ENCODE peak calls at places on chromosomes 12 and 14, in four cellular contexts. N is thyroid gland, J is GM23248, I is tibial artery. T is an unnamed sample.

GRCh38 chr12:80655751-80656150 is 51.7 kb upstream of the MYF6 start:
- DNase-seq in N (no peak), J (peak; percentile 7), I (no peak), T (no peak)

GRCh38 chr12:2877047-2877958 is at the start of the genes FOXM1 and RHNO1:
- DNase-seq in N (peak; percentile 88), J (peak; percentile 98), I (peak; percentile 87), T (peak; percentile 79)

GRCh38 chr12:2374092-2374740 is 321.4 kb downstream of the CACNA1C start:
- DNase-seq in N (no peak), J (peak; percentile 47), I (no peak), T (no peak)

GRCh38 chr14:90276627-90277367 is 20.4 kb downstream of the PSMC1 start:
- DNase-seq in N (no peak), J (peak; percentile 36), I (no peak), T (no peak)

GRCh38 chr14:78196323-78196722 is 26.1 kb downstream of the NRXN3 start:
- DNase-seq in N (no peak), J (no peak), I (no peak), T (no peak)

GRCh38 chr14:104660597-104660996 is 28.8 kb upstream of the INF2 start:
- DNase-seq in N (no peak), J (no peak), I (no peak), T (no peak)

GRCh38 chr14:74756326-74756725 is 6.8 kb upstream of the YLPM1 start:
- DNase-seq in N (no peak), J (no peak), I (no peak), T (no peak)

GRCh38 chr14:59629384-59630158 is 53.0 kb upstream of the CCDC175 start:
- DNase-seq in N (no peak), J (no peak), I (no peak), T (no peak)

GRCh38 chr12:89335452-89336244 is 16.7 kb downstream of the DUSP6 start:
- DNase-seq in N (no peak), J (no peak), I (no peak), T (no peak)

GRCh38 chr14:64725879-64726584 is 21.8 kb downstream of the PLEKHG3 start:
- DNase-seq in N (no peak), J (no peak), I (no peak), T (no peak)

GRCh38 chr12:125989716-125990115 is 924.5 kb downstream of the AACS start:
- DNase-seq in N (no peak), J (no peak), I (no peak), T (no peak)

GRCh38 chr12:110917961-110918360 is 2.4 kb downstream of the MYL2 start:
- DNase-seq in N (no peak), J (no peak), I (no peak), T (no peak)

GRCh38 chr12:107917912-107918800 is 143.7 kb downstream of the ASCL4 start:
- DNase-seq in N (peak; percentile 19), J (peak; percentile 44), I (no peak), T (no peak)

GRCh38 chr12:99611117-99611516 is 36.4 kb upstream of the GARIN6 start:
- DNase-seq in N (no peak), J (peak; percentile 36), I (no peak), T (no peak)

GRCh38 chr12:124398578-124399227 is 103.8 kb downstream of the RFLNA start:
- DNase-seq in N (no peak), J (no peak), I (peak; percentile 95), T (no peak)

GRCh38 chr12:541676-542289 is 82.0 kb downstream of the B4GALNT3 start:
- DNase-seq in N (no peak), J (peak; percentile 35), I (no peak), T (no peak)

DNA sequence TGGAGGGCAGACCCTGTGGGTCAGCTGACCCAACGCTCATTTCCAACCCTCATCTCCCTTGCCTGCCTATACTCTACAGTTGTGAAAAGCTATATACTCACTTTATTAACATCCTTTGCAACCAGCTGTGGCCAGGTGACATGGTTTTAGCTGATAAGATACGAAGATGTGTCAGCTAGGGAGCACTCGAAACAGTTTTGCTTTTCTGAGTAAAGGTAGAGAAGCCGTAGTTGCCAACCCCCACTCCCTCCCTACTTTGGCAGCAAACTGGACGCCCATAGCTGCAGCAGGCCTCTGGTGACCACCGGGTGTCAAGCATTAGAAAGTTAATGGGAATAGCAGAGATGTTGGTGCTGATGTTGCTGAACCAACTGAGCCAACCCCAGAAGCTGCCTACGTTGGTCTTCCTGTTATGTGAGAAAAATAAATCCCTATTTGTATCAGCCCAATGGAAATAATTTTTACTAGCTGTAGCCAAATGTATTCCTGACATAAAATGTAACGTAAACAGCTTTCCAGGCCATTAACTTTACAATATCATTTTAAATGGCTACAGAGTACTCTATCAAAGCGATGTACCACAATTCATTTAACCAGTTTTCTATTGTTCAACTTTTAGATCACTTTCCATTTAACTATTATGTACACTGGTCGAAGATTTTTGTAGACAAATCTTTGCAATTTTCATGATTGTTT is 98.5 kb upstream of the TMCC3 start:
- DNase-seq in N (no peak), J (no peak), I (no peak), T (no peak)
- H3K9me3 ChIP-seq in N (no peaks in the 10 kb centered on the region), J (no peaks in the 10 kb centered on the region), I (no peaks in the 10 kb centered on the region), T (no peaks in the 10 kb centered on the region)

GRCh38 chr12:132328282-132329029 is 933 bp downstream of the GALNT9 start:
- DNase-seq in N (no peak), J (no peak), I (no peak), T (no peak)

GRCh38 chr12:132329739-132330548 is 555 bp upstream of the GALNT9 start:
- DNase-seq in N (no peak), J (no peak), I (no peak), T (no peak)

GRCh38 chr12:132327351-132328171 is 1.8 kb downstream of the GALNT9 start:
- DNase-seq in N (peak; percentile 84), J (peak; percentile 98), I (peak; percentile 41), T (no peak)

GRCh38 chr12:132330549-132330881 is 1.1 kb upstream of the GALNT9 start:
- DNase-seq in N (no peak), J (no peak), I (no peak), T (no peak)

DNA sequence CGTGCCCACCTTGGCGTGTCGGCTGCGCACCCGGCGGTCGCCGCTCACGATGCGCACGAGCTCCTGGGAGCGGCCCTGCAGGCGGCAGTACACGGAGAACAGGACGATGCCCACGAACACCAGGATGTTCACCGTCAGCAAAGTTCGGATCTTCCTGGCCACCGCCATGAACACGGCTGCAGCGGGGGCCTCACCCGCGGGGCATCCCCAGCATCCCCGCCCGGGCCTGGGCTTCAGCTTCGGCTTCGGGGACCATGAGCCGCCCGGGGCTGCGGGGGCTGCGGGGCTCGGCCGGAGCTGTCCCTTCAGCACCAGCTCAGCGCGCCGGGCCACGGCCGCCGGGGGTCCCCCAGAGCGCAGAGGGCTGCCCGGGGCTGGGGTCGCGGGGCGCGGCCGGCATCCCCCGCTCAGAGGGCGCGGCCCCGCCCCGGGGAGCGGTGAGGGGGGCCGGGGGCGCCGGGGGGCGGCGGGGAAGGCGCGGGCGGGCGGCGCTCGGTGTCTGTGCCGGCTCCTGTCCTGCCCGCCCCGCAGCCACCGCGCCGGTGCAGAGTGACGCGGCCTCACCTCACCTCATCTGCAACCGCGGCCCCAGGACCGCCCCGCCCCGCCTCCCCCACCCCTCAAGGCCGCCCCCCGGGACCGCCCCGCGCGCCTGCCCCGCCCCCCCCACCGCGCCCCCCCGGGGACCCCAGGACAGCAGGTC is at the start of gene GALNT9:
- DNase-seq in N (no peak), J (peak; percentile 53), I (no peak), T (no peak)
- H3K9me3 ChIP-seq in N (no peaks in the 10 kb centered on the region), J (no peaks in the 10 kb centered on the region), I (no peaks in the 10 kb centered on the region), T (no peaks in the 10 kb centered on the region)

DNA sequence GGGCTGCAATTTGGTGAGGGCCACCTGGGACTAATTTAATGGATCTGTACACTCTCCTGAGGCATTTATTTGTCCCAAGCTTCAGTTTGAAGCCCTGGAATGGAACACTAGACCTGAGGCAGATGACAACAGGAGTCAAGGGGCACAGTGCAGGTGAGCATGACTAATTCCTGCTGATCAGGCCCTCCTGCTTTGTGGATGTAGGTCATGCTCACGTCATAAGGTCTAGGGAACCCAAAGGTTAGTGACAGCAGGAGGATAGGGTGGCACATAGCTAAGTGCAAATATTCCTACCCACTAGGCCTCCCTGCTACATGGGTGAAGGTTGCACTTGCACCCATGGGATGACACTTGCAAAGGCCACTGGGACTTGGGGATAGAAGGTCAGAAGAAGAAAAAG is 30.8 kb downstream of the SDR9C7 start:
- DNase-seq in N (no peak), J (no peak), I (no peak), T (no peak)
- H3K9me3 ChIP-seq in N (no peaks in the 10 kb centered on the region), J (no peaks in the 10 kb centered on the region), I (no peaks in the 10 kb centered on the region), T (peaks cover 7% of the 10 kb centered on the region)

GRCh38 chr14:105845725-105846309 is 319.4 kb downstream of the TMEM121 start:
- DNase-seq in N (no peak), J (no peak), I (peak; percentile 9), T (peak; percentile 2)

GRCh38 chr14:105846312-105846711 is 319.9 kb downstream of the TMEM121 start:
- DNase-seq in N (no peak), J (no peak), I (peak; percentile 7), T (no peak)

GRCh38 chr14:105844810-105845724 is 318.7 kb downstream of the TMEM121 start:
- DNase-seq in N (no peak), J (no peak), I (peak; percentile 15), T (no peak)

GRCh38 chr14:105848570-105848969 is 322.2 kb downstream of the TMEM121 start:
- DNase-seq in N (no peak), J (no peak), I (no peak), T (no peak)

GRCh38 chr14:105847400-105847799 is 321.0 kb downstream of the TMEM121 start:
- DNase-seq in N (no peak), J (no peak), I (peak; percentile 7), T (peak; percentile 4)
- H3K9me3 ChIP-seq in N (no peaks in the 10 kb centered on the region), J (no peaks in the 10 kb centered on the region), I (no peaks in the 10 kb centered on the region), T (no peaks in the 10 kb centered on the region)

GRCh38 chr12:93847517-93848452 is 170.6 kb downstream of the CRADD start:
- DNase-seq in N (no peak), J (peak; percentile 58), I (no peak), T (no peak)

GRCh38 chr12:93849946-93850345 is 172.8 kb downstream of the CRADD start:
- DNase-seq in N (no peak), J (no peak), I (no peak), T (no peak)

GRCh38 chr12:93844385-93844784 is 167.2 kb downstream of the CRADD start:
- DNase-seq in N (no peak), J (no peak), I (no peak), T (no peak)

GRCh38 chr12:93848453-93849120 is 171.4 kb downstream of the CRADD start:
- DNase-seq in N (no peak), J (no peak), I (no peak), T (no peak)

DNA sequence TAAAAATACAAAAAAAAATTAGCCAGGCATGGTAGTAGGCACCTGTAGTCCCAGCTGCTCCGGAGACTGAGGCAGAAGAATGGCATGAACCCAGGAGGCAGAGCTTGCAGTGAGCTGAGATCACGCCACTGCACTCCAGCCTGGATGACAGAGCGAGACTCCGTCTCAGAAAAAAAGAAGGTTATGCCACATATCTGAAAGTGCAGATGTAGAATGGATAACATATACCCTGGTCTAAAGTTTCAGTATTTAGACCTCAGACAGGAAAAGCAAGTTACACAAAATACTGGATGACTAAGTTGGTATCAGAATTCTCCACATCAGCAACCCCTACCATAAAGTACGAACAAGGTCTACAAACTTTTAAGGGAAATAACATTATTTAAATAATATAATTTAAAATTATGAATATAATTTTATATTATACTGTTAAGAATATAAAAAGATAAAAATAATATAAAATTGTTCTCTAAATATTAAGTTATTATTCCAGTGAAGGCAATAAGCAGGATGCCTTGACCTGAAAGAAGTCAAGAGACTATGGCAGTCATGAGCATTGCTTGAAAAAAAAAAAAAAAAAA is 169.9 kb downstream of the CRADD start:
- DNase-seq in N (no peak), J (no peak), I (no peak), T (no peak)
- H3K9me3 ChIP-seq in N (no peaks in the 10 kb centered on the region), J (no peaks in the 10 kb centered on the region), I (no peaks in the 10 kb centered on the region), T (no peaks in the 10 kb centered on the region)

GRCh38 chr12:34336619-34337465 is 314.5 kb downstream of the ALG10 start:
- DNase-seq in N (no peak), J (no peak), I (no peak), T (no peak)
- H3K9me3 ChIP-seq in N (no peaks in the 10 kb centered on the region), J (no peaks in the 10 kb centered on the region), I (no peaks in the 10 kb centered on the region), T (no peaks in the 10 kb centered on the region)

GRCh38 chr12:133145981-133146380 is 15.6 kb downstream of the ZNF10 start:
- DNase-seq in N (no peak), J (no peak), I (no peak), T (no peak)
- H3K9me3 ChIP-seq in N (no peaks in the 10 kb centered on the region), J (no peaks in the 10 kb centered on the region), I (peaks cover 8% of the 10 kb centered on the region), T (peaks cover 22% of the 10 kb centered on the region)